ENCODE peak calls at places on chromosome 4, in four cellular contexts. One of them, this sample, is unnamed.

GRCh38 chr4:118235726-118236125 is 117.1 kb downstream of the PRSS12 start:
- DNase-seq in GM23248: no peak
- DNase-seq in stimulated activated CD4-positive, alpha-beta T cell treated with anti-CD3 and anti-CD28 coated beads, Interleukin-2, amount 100 ng/mL, for 24 hours: no peak
- DNase-seq in kidney: no peak
- DNase-seq in this sample: no peak

GRCh38 chr4:107183155-107183774 is 147.2 kb upstream of the DKK2 start:
- DNase-seq in GM23248: peak; percentile 80
- DNase-seq in stimulated activated CD4-positive, alpha-beta T cell treated with anti-CD3 and anti-CD28 coated beads, Interleukin-2, amount 100 ng/mL, for 24 hours: no peak
- DNase-seq in kidney: no peak
- DNase-seq in this sample: peak; percentile 52

GRCh38 chr4:67401902-67402301 is 143.4 kb downstream of the CENPC start:
- DNase-seq in GM23248: no peak
- DNase-seq in stimulated activated CD4-positive, alpha-beta T cell treated with anti-CD3 and anti-CD28 coated beads, Interleukin-2, amount 100 ng/mL, for 24 hours: no peak
- DNase-seq in kidney: no peak
- DNase-seq in this sample: no peak

GRCh38 chr4:168584321-168584771 is 87.5 kb downstream of the PALLD start:
- DNase-seq in GM23248: peak; percentile 78
- DNase-seq in stimulated activated CD4-positive, alpha-beta T cell treated with anti-CD3 and anti-CD28 coated beads, Interleukin-2, amount 100 ng/mL, for 24 hours: no peak
- DNase-seq in kidney: no peak
- DNase-seq in this sample: no peak

GRCh38 chr4:112881842-112882241 is 167.6 kb upstream of the ANK2 start:
- DNase-seq in GM23248: peak; percentile 25
- DNase-seq in stimulated activated CD4-positive, alpha-beta T cell treated with anti-CD3 and anti-CD28 coated beads, Interleukin-2, amount 100 ng/mL, for 24 hours: no peak
- DNase-seq in kidney: no peak
- DNase-seq in this sample: no peak

GRCh38 chr4:1047976-1048780 is 36.8 kb downstream of the FGFRL1 start:
- DNase-seq in GM23248: no peak
- DNase-seq in stimulated activated CD4-positive, alpha-beta T cell treated with anti-CD3 and anti-CD28 coated beads, Interleukin-2, amount 100 ng/mL, for 24 hours: no peak
- DNase-seq in kidney: peak; percentile 64
- DNase-seq in this sample: no peak

GRCh38 chr4:184444953-184445309 is 29.4 kb downstream of the IRF2 start:
- DNase-seq in GM23248: no peak
- DNase-seq in stimulated activated CD4-positive, alpha-beta T cell treated with anti-CD3 and anti-CD28 coated beads, Interleukin-2, amount 100 ng/mL, for 24 hours: peak; percentile 32
- DNase-seq in kidney: no peak
- DNase-seq in this sample: no peak

GRCh38 chr4:138063581-138063980 is 178.6 kb downstream of the SLC7A11 start:
- DNase-seq in GM23248: no peak
- DNase-seq in stimulated activated CD4-positive, alpha-beta T cell treated with anti-CD3 and anti-CD28 coated beads, Interleukin-2, amount 100 ng/mL, for 24 hours: no peak
- DNase-seq in kidney: no peak
- DNase-seq in this sample: no peak

GRCh38 chr4:111639876-111640275 is 505.4 kb upstream of the FAM241A start:
- DNase-seq in GM23248: peak; percentile 84
- DNase-seq in stimulated activated CD4-positive, alpha-beta T cell treated with anti-CD3 and anti-CD28 coated beads, Interleukin-2, amount 100 ng/mL, for 24 hours: no peak
- DNase-seq in kidney: no peak
- DNase-seq in this sample: no peak

GRCh38 chr4:13700196-13701140 is 72.9 kb upstream of the BOD1L1 start:
- DNase-seq in GM23248: peak; percentile 80
- DNase-seq in stimulated activated CD4-positive, alpha-beta T cell treated with anti-CD3 and anti-CD28 coated beads, Interleukin-2, amount 100 ng/mL, for 24 hours: no peak
- DNase-seq in kidney: no peak
- DNase-seq in this sample: peak; percentile 9

GRCh38 chr4:184331155-184331995 is 113.7 kb upstream of the ENPP6 start:
- DNase-seq in GM23248: no peak
- DNase-seq in stimulated activated CD4-positive, alpha-beta T cell treated with anti-CD3 and anti-CD28 coated beads, Interleukin-2, amount 100 ng/mL, for 24 hours: no peak
- DNase-seq in kidney: no peak
- DNase-seq in this sample: no peak

GRCh38 chr4:91070736-91071135 is 943.5 kb downstream of the CCSER1 start:
- DNase-seq in GM23248: no peak
- DNase-seq in stimulated activated CD4-positive, alpha-beta T cell treated with anti-CD3 and anti-CD28 coated beads, Interleukin-2, amount 100 ng/mL, for 24 hours: no peak
- DNase-seq in kidney: no peak
- DNase-seq in this sample: no peak

GRCh38 chr4:176593943-176594342 is 198.8 kb downstream of the VEGFC start:
- DNase-seq in GM23248: no peak
- DNase-seq in stimulated activated CD4-positive, alpha-beta T cell treated with anti-CD3 and anti-CD28 coated beads, Interleukin-2, amount 100 ng/mL, for 24 hours: no peak
- DNase-seq in kidney: no peak
- DNase-seq in this sample: no peak

GRCh38 chr4:177441061-177441802 is 1.0 kb downstream of the AGA start:
- DNase-seq in GM23248: peak; percentile 41
- DNase-seq in stimulated activated CD4-positive, alpha-beta T cell treated with anti-CD3 and anti-CD28 coated beads, Interleukin-2, amount 100 ng/mL, for 24 hours: peak; percentile 23
- DNase-seq in kidney: no peak
- DNase-seq in this sample: peak; percentile 35

GRCh38 chr4:72975488-72975784 is 94.1 kb downstream of the COX18 start:
- DNase-seq in GM23248: peak; percentile 47
- DNase-seq in stimulated activated CD4-positive, alpha-beta T cell treated with anti-CD3 and anti-CD28 coated beads, Interleukin-2, amount 100 ng/mL, for 24 hours: no peak
- DNase-seq in kidney: no peak
- DNase-seq in this sample: no peak

GRCh38 chr4:107619065-107619464 is 101.0 kb downstream of the PAPSS1 start:
- DNase-seq in GM23248: peak; percentile 90
- DNase-seq in stimulated activated CD4-positive, alpha-beta T cell treated with anti-CD3 and anti-CD28 coated beads, Interleukin-2, amount 100 ng/mL, for 24 hours: no peak
- DNase-seq in kidney: no peak
- DNase-seq in this sample: no peak

GRCh38 chr4:80255374-80256095 is 10.9 kb upstream of the FGF5 start:
- DNase-seq in GM23248: peak; percentile 71
- DNase-seq in stimulated activated CD4-positive, alpha-beta T cell treated with anti-CD3 and anti-CD28 coated beads, Interleukin-2, amount 100 ng/mL, for 24 hours: no peak
- DNase-seq in kidney: no peak
- DNase-seq in this sample: no peak

GRCh38 chr4:140237616-140238352 is 83.8 kb upstream of the MAML3 start:
- DNase-seq in GM23248: peak; percentile 95
- DNase-seq in stimulated activated CD4-positive, alpha-beta T cell treated with anti-CD3 and anti-CD28 coated beads, Interleukin-2, amount 100 ng/mL, for 24 hours: no peak
- DNase-seq in kidney: peak; percentile 91
- DNase-seq in this sample: peak; percentile 71

GRCh38 chr4:121462660-121463261 is 81.9 kb upstream of the QRFPR start:
- DNase-seq in GM23248: peak; percentile 88
- DNase-seq in stimulated activated CD4-positive, alpha-beta T cell treated with anti-CD3 and anti-CD28 coated beads, Interleukin-2, amount 100 ng/mL, for 24 hours: peak; percentile 22
- DNase-seq in kidney: no peak
- DNase-seq in this sample: peak; percentile 63

This sample was measured in HT-29.